ENCODE peak calls at places on chromosome 3, in nine cellular contexts. F is ACHN; T is WTC11; M is EH; L is iPS-NIHi11; N is amniotic stem cell; Q is anterior cingulate cortex; Y is stimulated activated naive B cell treated with anti-CD40 and anti-IgM and Interleukin-4, amounts not matched to agents 10 μg/mL and 1 μg/mL and 100 μg/mL, for 72 hours; V is stimulated activated CD8-positive, alpha-beta memory T cell treated with anti-CD3 and anti-CD28 coated beads, Interleukin-7, amount 100 ng/mL, for 1 hour. D is an unnamed sample.

GRCh38 chr3:129663045-129663446 is 56.6 kb upstream of the PLXND1 start:
- DNase-seq in F (no peak), T (no peak), M (peak), L (peak), N (no peak), Q (no peak), Y (no peak), V (no peak), D (no peak)

GRCh38 chr3:110815008-110815583 is 256.5 kb upstream of the NECTIN3 start:
- DNase-seq in F (peak), T (no peak), M (peak), L (no peak), N (peak), Q (no peak), Y (no peak), V (no peak), D (no peak)

GRCh38 chr3:99651561-99651960 is 13.2 kb downstream of the COL8A1 start:
- DNase-seq in F (peak), T (no peak), M (peak), L (no peak), N (no peak), Q (no peak), Y (no peak), V (no peak), D (no peak)

GRCh38 chr3:52277071-52277964 is 1.1 kb downstream of the WDR82 start:
- DNase-seq in F (peak), T (peak), M (peak), L (peak), N (no peak), Q (peak), Y (peak), V (no peak), D (no peak)

GRCh38 chr3:33678073-33678472 is 40.0 kb downstream of the CLASP2 start:
- DNase-seq in F (no peak), T (no peak), M (no peak), L (no peak), N (no peak), Q (no peak), Y (no peak), V (no peak), D (no peak)

GRCh38 chr3:123385072-123385471 is 63.8 kb downstream of the ADCY5 start:
- DNase-seq in F (no peak), T (no peak), M (peak), L (no peak), N (no peak), Q (no peak), Y (no peak), V (no peak), D (no peak)

GRCh38 chr3:175346573-175347356 is 487.6 kb downstream of the NAALADL2 start:
- DNase-seq in F (peak), T (no peak), M (peak), L (peak), N (peak), Q (peak), Y (no peak), V (no peak), D (peak)

GRCh38 chr3:124510290-124510689 is 220.0 kb upstream of the UMPS start:
- DNase-seq in F (no peak), T (no peak), M (peak), L (no peak), N (no peak), Q (no peak), Y (no peak), V (no peak), D (no peak)

GRCh38 chr3:183560607-183561006 is 5.1 kb upstream of the KLHL6 start:
- DNase-seq in F (peak), T (no peak), M (peak), L (peak), N (no peak), Q (no peak), Y (no peak), V (no peak), D (no peak)

GRCh38 chr3:130258532-130258952 is 86.9 kb upstream of the COL6A5 start:
- DNase-seq in F (no peak), T (no peak), M (no peak), L (no peak), N (no peak), Q (no peak), Y (no peak), V (no peak), D (no peak)

GRCh38 chr3:116306720-116307119 is 138.6 kb downstream of the LSAMP start:
- DNase-seq in F (no peak), T (no peak), M (no peak), L (no peak), N (no peak), Q (no peak), Y (no peak), V (no peak), D (no peak)

GRCh38 chr3:1294566-1294965 is 201.7 kb downstream of the CNTN6 start:
- DNase-seq in F (no peak), T (no peak), M (no peak), L (no peak), N (no peak), Q (no peak), Y (no peak), V (no peak), D (no peak)

GRCh38 chr3:56684029-56684428 is 964 bp upstream of the TASOR start:
- DNase-seq in F (no peak), T (no peak), M (no peak), L (no peak), N (no peak), Q (no peak), Y (no peak), V (no peak), D (no peak)

GRCh38 chr3:49553320-49553689 is 972 bp upstream of the BSN start:
- DNase-seq in F (no peak), T (no peak), M (peak), L (no peak), N (no peak), Q (no peak), Y (no peak), V (no peak), D (no peak)

GRCh38 chr3:149828390-149828789 is 15.4 kb downstream of the RNF13 start:
- DNase-seq in F (no peak), T (no peak), M (no peak), L (no peak), N (no peak), Q (no peak), Y (no peak), V (no peak), D (no peak)

D was measured in glomerular endothelial cell.